ENCODE peak calls at places on chromosome 20, in ten cellular contexts. T is stomach, W is ovary, G is A549, Y is sigmoid colon, K is HepG2, H is upper lobe of left lung, Q is suprapubic skin, L is K562, I is tibial nerve. P is an unnamed sample.

GRCh38 chr20:63024573-63025392 is 18.0 kb upstream of the BHLHE23 start:
- DNase-seq in W (no peak), K (no peak), Y (no peak), G (no peak), H (no peak), I (no peak), T (no peak), Q (peak; percentile 33), L (no peak), P (no peak)

GRCh38 chr20:34979366-34980153 is 23.9 kb downstream of the MYH7B start:
- DNase-seq in T (no peak), Y (no peak), K (no peak), H (no peak), Q (no peak), G (no peak), W (no peak), I (no peak), L (peak; percentile 99), P (peak; percentile 19)

GRCh38 chr20:3039426-3039825 is 4.0 kb upstream of the GNRH2 start:
- DNase-seq in H (no peak), Q (no peak), I (no peak), G (no peak), Y (no peak), L (no peak), K (no peak), T (no peak), W (no peak), P (no peak)

GRCh38 chr20:53215166-53215565 is 243.0 kb downstream of the TSHZ2 start:
- DNase-seq in K (no peak), W (no peak), Q (no peak), T (no peak), Y (no peak), I (no peak), G (no peak), H (no peak), L (no peak), P (no peak)

GRCh38 chr20:59537991-59538390 is 66.3 kb upstream of the PHACTR3 start:
- DNase-seq in L (no peak), Q (no peak), K (no peak), H (no peak), T (no peak), W (no peak), Y (no peak), I (no peak), G (no peak), P (no peak)

GRCh38 chr20:58870293-58871014 is 17.9 kb downstream of the GNAS start:
- DNase-seq in G (peak; percentile 63), L (peak; percentile 70), H (peak; percentile 77), Y (peak; percentile 84), I (no peak), W (peak; percentile 77), K (peak; percentile 70), T (peak; percentile 79), Q (no peak), P (peak; percentile 75)

GRCh38 chr20:63435552-63435951 is 36.9 kb downstream of the KCNQ2 start:
- DNase-seq in H (no peak), T (no peak), L (no peak), G (no peak), K (no peak), Q (no peak), W (no peak), Y (no peak), I (no peak), P (no peak)

GRCh38 chr20:17871181-17871580 is 97.4 kb downstream of the SNX5 start:
- DNase-seq in T (no peak), Y (no peak), L (no peak), G (no peak), Q (no peak), H (no peak), I (no peak), W (no peak), K (no peak), P (no peak)

GRCh38 chr20:25146976-25147375 is 48.5 kb upstream of the ENTPD6 start:
- DNase-seq in W (no peak), L (no peak), T (no peak), I (no peak), H (no peak), Q (no peak), K (no peak), Y (no peak), G (no peak), P (no peak)

GRCh38 chr20:25147716-25148115 is 47.8 kb upstream of the ENTPD6 start:
- DNase-seq in W (no peak), K (no peak), Q (no peak), G (no peak), I (no peak), L (no peak), T (no peak), H (no peak), Y (no peak), P (no peak)

GRCh38 chr20:25148181-25148981 is 47.1 kb upstream of the ENTPD6 start:
- DNase-seq in H (peak; percentile 53), W (peak; percentile 81), Y (peak; percentile 85), K (no peak), T (peak; percentile 54), Q (peak; percentile 71), L (no peak), I (peak; percentile 18), G (no peak), P (peak; percentile 48)

GRCh38 chr20:25149986-25150385 is 45.5 kb upstream of the ENTPD6 start:
- DNase-seq in Y (no peak), I (no peak), G (no peak), K (no peak), H (no peak), Q (no peak), L (no peak), W (no peak), T (no peak), P (no peak)

GRCh38 chr20:25148982-25149846 is 46.3 kb upstream of the ENTPD6 start:
- DNase-seq in G (no peak), H (no peak), Q (no peak), K (no peak), T (no peak), W (no peak), L (no peak), Y (no peak), I (no peak), P (no peak)
- TF ChIP-seq POLR2A in G (no peak), H (no peak), Q (no peak), K (no peak), T (no peak), W (no peak), L (no peak), Y (no peak), I (no peak), P (no peak)

GRCh38 chr20:38791940-38792339 is 13.6 kb upstream of the PPP1R16B start:
- DNase-seq in T (no peak), H (no peak), K (no peak), Y (no peak), L (no peak), Q (no peak), I (no peak), G (no peak), W (no peak), P (no peak)
- TF ChIP-seq EP300 in T (no peak), H (no peak), K (no peak), Y (no peak), L (no peak), Q (no peak), I (no peak), G (no peak), W (no peak), P (no peak)

GRCh38 chr20:45827030-45827652 is at the start of gene TNNC2:
- DNase-seq in L (no peak), Y (no peak), K (peak; percentile 48), T (no peak), H (no peak), G (no peak), I (no peak), W (no peak), Q (no peak), P (no peak)

GRCh38 chr20:45827712-45828111 is 600 bp upstream of the TNNC2 start:
- DNase-seq in T (no peak), Y (no peak), W (no peak), L (no peak), Q (no peak), K (no peak), I (no peak), G (no peak), H (no peak), P (no peak)

GRCh38 chr20:45832619-45833018 is 980 bp upstream of the SNX21 start:
- DNase-seq in Y (no peak), K (no peak), H (no peak), T (no peak), I (no peak), W (no peak), L (no peak), Q (no peak), G (no peak), P (no peak)

GRCh38 chr20:45826381-45827019 is 612 bp downstream of the TNNC2 start:
- DNase-seq in K (no peak), G (no peak), I (no peak), Q (no peak), L (peak; percentile 67), T (no peak), H (peak; percentile 53), W (peak; percentile 66), Y (no peak), P (no peak)

GRCh38 chr20:45828589-45828988 is 1.5 kb upstream of the TNNC2 start:
- DNase-seq in T (no peak), Y (no peak), K (no peak), Q (no peak), H (no peak), L (no peak), W (peak; percentile 57), G (no peak), I (no peak), P (no peak)
- H3K4me1 ChIP-seq in T (peaks cover 17% of the 10 kb centered on the region), Y (peaks cover 33% of the 10 kb centered on the region), K (peaks cover 86% of the 10 kb centered on the region), Q (peaks cover 35% of the 10 kb centered on the region), H (peaks cover 29% of the 10 kb centered on the region), L (peaks cover 26% of the 10 kb centered on the region), W (peaks cover 15% of the 10 kb centered on the region), G (peaks cover 15% of the 10 kb centered on the region), I (peaks cover 8% of the 10 kb centered on the region), P (peaks cover 15% of the 10 kb centered on the region)

GRCh38 chr20:46135856-46136633 is 17.9 kb downstream of the CD40 start:
- DNase-seq in K (no peak), L (no peak), Q (no peak), H (no peak), G (no peak), W (no peak), I (no peak), T (no peak), Y (no peak), P (no peak)
- TF ChIP-seq POLR2A in K (no peak), L (no peak), Q (no peak), H (no peak), G (no peak), W (no peak), I (no peak), T (no peak), Y (no peak), P (no peak)

GRCh38 chr20:21352703-21353102 is 44.6 kb downstream of the NKX2-4 start:
- DNase-seq in L (no peak), H (no peak), W (no peak), I (no peak), T (no peak), Q (no peak), K (peak; percentile 51), G (no peak), Y (no peak), P (no peak)

GRCh38 chr20:21357851-21358250 is 39.5 kb downstream of the NKX2-4 start:
- DNase-seq in Y (no peak), T (no peak), K (peak; percentile 93), Q (no peak), L (no peak), H (no peak), W (no peak), I (no peak), G (peak; percentile 14), P (no peak)

GRCh38 chr20:21355981-21356380 is 41.3 kb downstream of the NKX2-4 start:
- DNase-seq in W (no peak), L (no peak), H (no peak), K (no peak), Y (no peak), I (no peak), G (no peak), Q (no peak), T (no peak), P (no peak)

GRCh38 chr20:21353236-21353635 is 44.1 kb downstream of the NKX2-4 start:
- DNase-seq in L (no peak), Q (no peak), G (no peak), K (no peak), Y (no peak), I (no peak), T (no peak), W (no peak), H (no peak), P (no peak)
- TF ChIP-seq EP300 in L (no peak), Q (no peak), G (no peak), K (no peak), Y (no peak), I (no peak), T (no peak), W (no peak), H (no peak), P (no peak)

P was measured in transverse colon.